ENCODE peak calls at places on chromosomes 7 and 10, in seven cellular contexts. O, S, C, K, X, Y and Z are unnamed samples.
A peak's percentile ranks its signal among the peaks of the same experiment; 100 is the strongest.

GRCh38 chr7:2499181-2499580 is 20.4 kb upstream of the LFNG start:
- DNase-seq in O (no peak), Y (no peak), C (no peak), X (no peak), K (no peak), S (no peak), Z (no peak)

GRCh38 chr7:26861050-26861449 is 3.3 kb downstream of the SKAP2 start:
- DNase-seq in Y (no peak), K (no peak), C (no peak), X (no peak), O (no peak), S (no peak), Z (no peak)

GRCh38 chr10:52400564-52400963 is 86.5 kb downstream of the DKK1 start:
- DNase-seq in Y (peak; percentile 2), K (no peak), S (no peak), O (no peak), X (no peak), C (no peak), Z (no peak)

GRCh38 chr7:96992624-96993452 is 12.5 kb upstream of the DLX6 start:
- DNase-seq in C (no peak), K (no peak), O (no peak), S (peak; percentile 92), X (no peak), Y (no peak), Z (no peak)

GRCh38 chr7:25549315-25549933 is 321.1 kb upstream of the NPVF start:
- DNase-seq in O (no peak), C (no peak), Y (no peak), X (no peak), S (no peak), K (no peak), Z (no peak)

GRCh38 chr10:129328531-129328930 is 138.5 kb upstream of the MGMT start:
- DNase-seq in X (no peak), K (no peak), C (peak; percentile 13), O (no peak), Y (peak; percentile 41), S (no peak), Z (no peak)

GRCh38 chr7:144738708-144739314 is 97.0 kb downstream of the TPK1 start:
- DNase-seq in S (no peak), K (peak; percentile 22), X (no peak), O (no peak), C (peak; percentile 47), Y (peak; percentile 36), Z (no peak)

GRCh38 chr7:143048827-143049226 is 3.3 kb upstream of the OR6V1 start:
- DNase-seq in Y (peak; percentile 28), O (no peak), X (no peak), K (no peak), S (no peak), C (no peak), Z (peak; percentile 18)

GRCh38 chr10:129968937-129969527 is 5.0 kb upstream of the EBF3 start:
- DNase-seq in C (no peak), S (peak; percentile 94), O (no peak), X (no peak), Y (peak; percentile 77), K (no peak), Z (peak; percentile 90)

GRCh38 chr10:7301039-7301768 is 109.6 kb downstream of the SFMBT2 start:
- DNase-seq in Y (no peak), K (no peak), O (no peak), C (no peak), X (no peak), S (peak; percentile 78), Z (peak; percentile 82)